ENCODE peak calls at places on chromosomes 11 and 22, in six cellular contexts. V is B cell, H is Caco-2, D is heart right ventricle, B is GM12865, F is upper lobe of right lung. S is an unnamed sample.
A peak's percentile ranks its signal among the peaks of the same experiment; 100 is the strongest.

GRCh38 chr11:126993599-126993998 is 7.0 kb downstream of the KIRREL3 start:
- DNase-seq in V (no peak), H (no peak), D (no peak), B (no peak), F (no peak), S (no peak)

GRCh38 chr22:44957267-44957905 is 52.4 kb downstream of the PHF21B start:
- DNase-seq in V (no peak), H (no peak), D (no peak), B (no peak), F (no peak), S (no peak)

GRCh38 chr22:43658823-43659222 is 153.3 kb downstream of the EFCAB6 start:
- DNase-seq in V (no peak), H (no peak), D (no peak), B (no peak), F (no peak), S (no peak)

GRCh38 chr11:129846508-129847335 is 31.1 kb downstream of the TMEM45B start:
- DNase-seq in V (no peak), H (peak; percentile 43), D (no peak), B (no peak), F (no peak), S (no peak)

GRCh38 chr11:116471608-116472007 is 301.2 kb downstream of the BUD13 start:
- DNase-seq in V (no peak), H (peak; percentile 55), D (no peak), B (no peak), F (no peak), S (no peak)

GRCh38 chr11:121654506-121655480 is 202.0 kb upstream of the SORL1-AS1 start:
- DNase-seq in V (no peak), H (no peak), D (no peak), B (no peak), F (no peak), S (peak; percentile 30)

GRCh38 chr22:17331690-17332089 is 37.6 kb upstream of the CECR2 start:
- DNase-seq in V (no peak), H (no peak), D (no peak), B (no peak), F (no peak), S (no peak)

GRCh38 chr11:57792060-57792541 is 30.5 kb downstream of the CTNND1 start:
- DNase-seq in V (peak; percentile 93), H (no peak), D (peak; percentile 67), B (peak; percentile 88), F (peak; percentile 93), S (peak; percentile 91)

GRCh38 chr11:72635931-72636330 is 38.3 kb downstream of the PDE2A start:
- DNase-seq in V (no peak), H (no peak), D (no peak), B (no peak), F (no peak), S (no peak)

DNA sequence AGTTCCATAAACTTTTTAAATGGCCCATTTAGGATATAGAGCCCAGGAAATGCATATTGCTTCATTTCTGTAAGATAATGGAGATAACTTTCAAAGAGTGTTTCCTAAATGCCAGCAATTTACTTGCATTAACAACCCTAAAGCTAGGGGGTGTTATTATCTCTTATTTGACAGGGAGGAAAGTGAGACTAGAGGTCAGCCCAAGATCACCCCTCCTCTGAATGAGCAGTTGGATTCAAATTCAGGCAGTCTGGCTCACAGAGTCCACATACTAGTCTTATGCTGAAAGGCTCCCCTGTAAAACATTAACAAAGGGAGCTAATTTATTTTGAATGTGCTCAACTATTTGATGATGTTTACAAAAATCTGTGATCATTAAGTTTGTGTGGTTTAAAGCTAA is 49.9 kb upstream of the TRIM77 start:
- DNase-seq in V (no peak), H (peak; percentile 25), D (no peak), B (no peak), F (no peak), S (no peak)
- TF ChIP-seq CTCF in V (no peak), H (no peak), D (no peak), B (no peak), F (no peak), S (no peak)

DNA sequence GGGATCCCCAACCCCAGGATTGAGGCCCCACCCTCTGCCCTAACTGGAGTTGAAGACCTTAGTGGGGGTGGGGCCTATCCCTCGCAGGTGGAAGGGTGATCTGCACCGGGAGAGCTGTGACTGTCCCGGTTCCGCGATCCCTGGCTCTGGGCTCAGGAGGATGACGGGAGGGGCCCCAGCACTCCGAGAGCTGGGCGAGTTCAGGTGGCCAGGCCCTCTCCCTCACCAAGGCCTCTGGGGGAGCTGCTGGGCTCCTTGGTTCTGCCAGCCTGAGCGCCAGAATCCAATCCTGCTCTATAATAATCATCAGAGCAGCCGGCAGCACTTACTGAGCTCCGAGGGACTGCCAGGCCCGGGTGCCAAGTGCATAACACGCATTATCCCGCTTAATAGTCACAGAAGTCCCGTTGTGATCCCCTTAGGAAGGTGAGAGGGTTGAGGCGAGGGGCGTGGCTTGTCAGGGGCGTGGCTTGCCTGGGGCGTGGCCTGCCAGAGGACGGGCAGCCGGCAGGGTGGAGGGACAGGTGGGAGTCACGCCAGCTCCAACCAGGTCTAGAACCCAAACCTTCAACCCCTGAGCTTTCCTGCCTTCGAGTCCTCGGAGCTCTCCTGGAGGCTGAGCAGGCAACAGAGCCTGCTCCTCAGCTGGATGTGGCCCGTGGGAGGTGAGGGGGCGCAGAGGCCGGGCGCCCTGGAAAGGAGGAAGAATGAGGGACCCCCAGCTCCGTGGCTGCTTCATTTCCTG is 7.2 kb upstream of the SYT7 start:
- DNase-seq in V (peak; percentile 53), H (peak; percentile 89), D (peak; percentile 76), B (peak; percentile 12), F (peak; percentile 86), S (peak; percentile 69)
- TF ChIP-seq CTCF in V (peak; percentile 14), H (peak; percentile 52), D (no peak), B (no peak), F (peak; percentile 38), S (no peak)

DNA sequence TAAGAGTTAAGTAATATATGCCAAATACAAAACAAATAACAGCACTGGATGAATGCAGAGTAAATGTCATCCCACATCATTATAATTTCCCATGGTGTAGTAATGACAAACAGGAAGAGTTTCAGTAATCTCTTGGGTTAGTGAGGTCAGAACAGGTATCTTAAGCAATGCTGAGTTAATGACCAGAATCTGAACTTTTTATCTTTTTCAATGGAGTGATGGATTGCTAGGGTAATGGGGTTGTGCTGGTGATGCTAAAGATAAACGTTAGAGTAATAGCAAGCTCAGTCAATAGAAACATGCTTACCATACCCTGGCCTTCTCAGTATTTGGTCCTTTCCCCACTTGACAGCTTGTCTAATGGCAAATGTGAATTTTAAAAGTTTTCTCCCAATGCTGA is 11.5 kb upstream of the BDNF start:
- DNase-seq in V (no peak), H (no peak), D (no peak), B (no peak), F (no peak), S (no peak)
- TF ChIP-seq CTCF in V (no peak), H (no peak), D (no peak), B (no peak), F (no peak), S (no peak)

DNA sequence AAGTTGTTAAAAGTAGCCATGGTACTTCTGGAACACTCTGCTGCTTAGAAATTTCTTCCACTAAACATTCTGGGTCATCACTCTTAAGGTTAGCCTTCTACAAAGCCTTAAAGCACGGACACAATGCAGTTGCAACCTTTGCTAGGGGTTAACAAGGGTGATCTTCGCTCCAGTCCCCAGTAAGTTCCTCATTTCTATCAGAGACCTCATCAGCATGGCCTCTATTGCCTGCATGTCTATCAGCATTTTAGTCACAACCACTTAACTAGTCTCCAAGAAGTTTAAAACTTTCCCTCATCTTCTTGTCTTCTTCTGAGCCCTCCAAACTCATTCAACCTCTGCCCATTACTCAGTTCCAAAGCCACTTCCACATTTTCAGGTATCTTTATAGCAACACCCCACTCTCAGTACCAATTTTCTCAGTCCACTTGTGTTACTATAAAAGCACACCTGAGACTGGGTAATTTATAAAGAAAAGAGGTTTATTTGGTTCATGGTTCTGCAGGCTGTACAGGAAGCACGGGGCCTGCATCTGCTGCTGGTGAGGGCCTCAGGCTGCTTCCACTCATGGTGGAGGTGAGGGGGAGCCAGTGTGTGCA is 48.7 kb upstream of the TH start:
- DNase-seq in V (no peak), H (no peak), D (no peak), B (no peak), F (no peak), S (no peak)
- TF ChIP-seq CTCF in V (no peak), H (no peak), D (no peak), B (no peak), F (no peak), S (no peak)

DNA sequence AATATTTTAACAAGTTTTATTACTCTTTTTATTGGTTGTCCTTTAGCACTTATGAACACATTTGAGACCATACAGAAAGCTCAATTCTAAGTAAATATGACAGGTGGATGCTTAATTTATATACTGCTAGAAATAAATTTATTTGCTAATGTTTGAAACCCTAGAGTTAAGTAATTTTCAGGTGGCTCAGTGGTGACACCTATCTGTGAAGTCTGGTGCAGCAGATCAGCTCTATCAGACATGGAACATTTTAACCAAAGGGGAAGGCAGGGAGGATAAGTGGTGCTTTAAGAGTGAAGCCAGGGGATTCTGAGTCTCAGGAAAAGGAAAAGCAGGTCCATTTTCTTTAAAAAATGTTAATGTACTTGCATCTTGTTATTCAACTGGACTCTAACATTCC is 175.8 kb downstream of the DSCAML1 start:
- DNase-seq in V (no peak), H (peak; percentile 25), D (no peak), B (peak; percentile 44), F (no peak), S (peak; percentile 45)
- TF ChIP-seq CTCF in V (peak; percentile 25), H (peak; percentile 57), D (no peak), B (peak; percentile 63), F (peak; percentile 35), S (peak; percentile 60)

GRCh38 chr22:26357281-26357680 is 71.8 kb upstream of the ASPHD2 start:
- DNase-seq in V (no peak), H (no peak), D (no peak), B (no peak), F (no peak), S (no peak)
- TF ChIP-seq CTCF in V (no peak), H (no peak), D (no peak), B (no peak), F (no peak), S (no peak)

GRCh38 chr11:10309163-10310093 is 4.6 kb downstream of the ADM start:
- DNase-seq in V (no peak), H (peak; percentile 56), D (peak; percentile 64), B (peak; percentile 28), F (peak; percentile 90), S (no peak)
- TF ChIP-seq CTCF in V (no peak), H (no peak), D (no peak), B (no peak), F (no peak), S (no peak)

DNA sequence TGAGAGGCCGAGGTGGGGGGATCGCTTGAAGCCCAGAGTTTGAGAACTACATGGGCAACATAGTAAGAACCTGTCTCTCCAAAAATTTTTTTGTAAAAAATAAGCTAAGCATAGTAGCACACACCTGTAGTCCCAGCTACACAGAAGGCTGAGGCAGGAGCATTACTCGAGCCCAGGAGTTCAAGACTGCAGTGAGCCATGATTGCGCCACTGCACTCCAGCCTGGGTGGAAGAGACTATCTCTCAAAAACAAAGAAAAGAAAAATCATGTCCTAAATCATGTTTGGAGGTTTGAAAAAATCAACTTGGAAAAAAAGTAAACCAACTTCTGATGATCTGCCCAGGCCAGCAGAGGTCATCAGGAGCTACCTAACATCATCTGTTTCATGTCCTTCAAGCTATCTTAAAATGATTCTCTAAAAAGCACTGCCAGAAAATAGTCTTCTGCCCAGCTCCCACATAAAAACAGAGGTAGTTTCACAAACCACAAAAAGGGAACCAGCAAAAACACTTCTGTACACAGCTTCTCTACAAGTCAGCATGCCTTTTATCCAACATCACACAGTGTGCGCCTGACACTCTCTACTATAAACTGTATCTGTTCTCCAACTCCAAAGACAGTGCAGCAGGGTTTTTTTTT is 165.0 kb downstream of the SOX6 start:
- DNase-seq in V (no peak), H (no peak), D (no peak), B (peak; percentile 7), F (peak; percentile 46), S (no peak)
- TF ChIP-seq CTCF in V (no peak), H (peak; percentile 34), D (no peak), B (no peak), F (no peak), S (no peak)

S was measured in GM13977.